ENCODE peak calls at places on chromosomes 3 and 15, in nine cellular contexts. G, O, K, Y, S, L, J, T and W are unnamed samples.
A peak's percentile ranks its signal among the peaks of the same experiment; 100 is the strongest.

GRCh38 chr3:38755130-38755529 is 60.9 kb downstream of the SCN10A start:
- DNase-seq in L (peak; percentile 43), K (no peak), G (peak; percentile 6), J (no peak), O (peak; percentile 26), S (no peak), T (no peak), Y (no peak), W (no peak)

GRCh38 chr3:141784096-141784495 is 20.9 kb downstream of the GRK7 start:
- DNase-seq in K (no peak), J (no peak), S (no peak), T (no peak), O (no peak), L (no peak), Y (no peak), G (no peak), W (no peak)

GRCh38 chr15:92069308-92070244 is 216.1 kb downstream of the SLCO3A1 start:
- DNase-seq in K (peak; percentile 44), O (peak; percentile 31), G (peak; percentile 87), J (peak; percentile 80), L (no peak), Y (no peak), T (no peak), S (no peak), W (peak; percentile 13)

GRCh38 chr15:81323944-81324881 is at the start of gene STARD5:
- DNase-seq in L (peak; percentile 98), Y (peak; percentile 98), S (peak; percentile 96), K (peak; percentile 99), J (peak; percentile 95), G (peak; percentile 94), O (peak; percentile 98), T (peak; percentile 97), W (peak; percentile 93)

GRCh38 chr15:45521596-45522167 is 873 bp downstream of the SLC30A4 start:
- DNase-seq in O (peak; percentile 13), Y (peak; percentile 38), T (no peak), J (peak; percentile 6), S (no peak), G (peak; percentile 16), K (no peak), L (no peak), W (peak; percentile 57)

GRCh38 chr15:80177151-80177550 is 24.4 kb downstream of the FAH start:
- DNase-seq in J (no peak), K (no peak), Y (no peak), G (no peak), O (no peak), T (no peak), S (no peak), L (no peak), W (no peak)

GRCh38 chr3:28077566-28077965 is 163.9 kb upstream of the CMC1 start:
- DNase-seq in J (peak; percentile 5), K (no peak), T (no peak), Y (no peak), L (peak; percentile 7), G (peak; percentile 66), O (peak; percentile 67), S (no peak), W (no peak)

GRCh38 chr15:76327191-76328105 is 9.1 kb upstream of the ISL2 start:
- DNase-seq in O (no peak), S (no peak), Y (no peak), T (no peak), G (peak; percentile 28), K (no peak), L (no peak), J (no peak), W (no peak)

GRCh38 chr3:139588450-139588849 is 48.9 kb upstream of the RBP1 start:
- DNase-seq in T (no peak), G (no peak), J (no peak), S (no peak), L (peak; percentile 51), Y (no peak), K (no peak), O (peak; percentile 44), W (no peak)

GRCh38 chr3:105527949-105528348 is 161.2 kb downstream of the ALCAM start:
- DNase-seq in Y (peak; percentile 18), J (peak; percentile 22), O (peak; percentile 71), L (no peak), T (no peak), K (no peak), G (no peak), S (no peak), W (peak; percentile 14)

GRCh38 chr3:196186661-196187573 is 24.3 kb downstream of the ZDHHC19 start:
- DNase-seq in O (no peak), K (no peak), S (no peak), T (no peak), Y (peak; percentile 60), G (peak; percentile 18), J (no peak), L (no peak), W (peak; percentile 64)

GRCh38 chr3:194775731-194776130 is 90.0 kb downstream of the FAM43A start:
- DNase-seq in O (no peak), G (peak; percentile 56), S (no peak), J (no peak), K (no peak), L (no peak), Y (no peak), T (no peak), W (no peak)

GRCh38 chr3:64974401-64974800 is 286.6 kb upstream of the ADAMTS9 start:
- DNase-seq in T (no peak), O (no peak), Y (no peak), J (no peak), L (no peak), K (no peak), S (no peak), G (no peak), W (no peak)

GRCh38 chr15:89177633-89178306 is 43.6 kb downstream of the RLBP1 start:
- DNase-seq in K (peak; percentile 70), T (no peak), Y (peak; percentile 68), L (peak; percentile 61), O (peak; percentile 91), S (no peak), J (peak; percentile 82), G (peak; percentile 90), W (peak; percentile 58)

GRCh38 chr15:67199391-67199790 is 55.1 kb downstream of the AAGAB start:
- DNase-seq in O (peak; percentile 30), T (no peak), Y (no peak), L (no peak), J (no peak), S (no peak), K (no peak), G (peak; percentile 21), W (no peak)

GRCh38 chr3:17741621-17742091 is 775 bp downstream of the TBC1D5 start:
- DNase-seq in J (no peak), L (no peak), S (no peak), K (no peak), T (no peak), O (peak; percentile 61), G (peak; percentile 69), Y (no peak), W (no peak)

GRCh38 chr3:17743660-17743995 is 1.2 kb upstream of the TBC1D5 start:
- DNase-seq in T (no peak), O (no peak), Y (no peak), J (no peak), G (no peak), L (no peak), S (no peak), K (no peak), W (no peak)

GRCh38 chr3:17742837-17743659 is 617 bp upstream of the TBC1D5 start:
- DNase-seq in Y (no peak), J (no peak), K (peak; percentile 95), T (no peak), S (peak; percentile 93), O (no peak), G (peak; percentile 98), L (no peak), W (no peak)

GRCh38 chr3:17740703-17741102 is 1.7 kb downstream of the TBC1D5 start:
- DNase-seq in J (peak; percentile 78), O (peak; percentile 51), L (no peak), Y (peak; percentile 31), S (no peak), K (no peak), T (no peak), G (peak; percentile 58), W (no peak)

GRCh38 chr3:17742092-17742836 is at the start of gene TBC1D5:
- DNase-seq in G (no peak), K (peak; percentile 64), L (peak; percentile 94), S (peak; percentile 65), T (peak; percentile 90), Y (peak; percentile 97), O (peak; percentile 99), J (peak; percentile 98), W (peak; percentile 94)
- TF ChIP-seq CTCF in G (no peak), K (no peak), L (no peak), S (no peak), T (no peak), Y (no peak), O (no peak), J (no peak), W (no peak)

GRCh38 chr3:103410231-103410630 is 975.4 kb downstream of the ZPLD1 start:
- DNase-seq in O (no peak), L (no peak), J (no peak), S (no peak), Y (no peak), T (no peak), K (no peak), G (no peak), W (no peak)
- TF ChIP-seq CTCF in O (no peak), L (peak; percentile 40), J (no peak), S (no peak), Y (peak; percentile 7), T (no peak), K (no peak), G (no peak), W (no peak)

GRCh38 chr3:47890037-47890831 is 87.3 kb downstream of the DHX30 start:
- DNase-seq in J (no peak), S (no peak), L (no peak), Y (no peak), G (no peak), O (no peak), T (no peak), K (no peak), W (no peak)
- TF ChIP-seq CTCF in J (no peak), S (no peak), L (no peak), Y (no peak), G (no peak), O (no peak), T (no peak), K (no peak), W (no peak)

GRCh38 chr15:41020311-41020710 is 67.0 kb downstream of the CHAC1 start:
- DNase-seq in O (no peak), S (no peak), J (no peak), T (no peak), L (no peak), K (no peak), Y (no peak), G (no peak), W (no peak)

GRCh38 chr15:41017051-41017735 is 63.9 kb downstream of the CHAC1 start:
- DNase-seq in K (no peak), J (no peak), T (no peak), S (no peak), G (no peak), L (no peak), Y (no peak), O (peak; percentile 61), W (no peak)

GRCh38 chr15:41019174-41019573 is 65.9 kb downstream of the CHAC1 start:
- DNase-seq in L (no peak), T (no peak), K (no peak), S (no peak), J (no peak), O (no peak), Y (no peak), G (no peak), W (no peak)

GRCh38 chr15:41020829-41021228 is 67.6 kb downstream of the CHAC1 start:
- DNase-seq in S (no peak), O (no peak), J (no peak), Y (no peak), G (no peak), L (no peak), K (no peak), T (no peak), W (no peak)

GRCh38 chr15:41018534-41018933 is 65.3 kb downstream of the CHAC1 start:
- DNase-seq in T (no peak), J (peak; percentile 16), G (peak; percentile 29), O (peak; percentile 44), L (peak; percentile 30), S (no peak), K (peak; percentile 19), Y (no peak), W (no peak)
- TF ChIP-seq CTCF in T (no peak), J (no peak), G (peak; percentile 8), O (peak; percentile 26), L (no peak), S (no peak), K (peak; percentile 45), Y (peak; percentile 33), W (no peak)